ENCODE peak calls at places on chromosomes 3 and 15, in ten cellular contexts. Q is OCI-LY7, V is cardiac muscle cell, D is AG04449, L is sigmoid colon, E is GM23338, M is mucosa of descending colon, S is lower lobe of right lung, J is GM12865, X is breast epithelium. F is an unnamed sample.

GRCh38 chr3:27166888-27167287 is 202.3 kb downstream of the NEK10 start:
- DNase-seq in Q (no peak), V (no peak), D (peak; percentile 97), L (no peak), E (peak; percentile 5), M (no peak), S (no peak), J (no peak), X (peak; percentile 74), F (peak; percentile 81)

GRCh38 chr3:112794622-112795172 is 52.0 kb downstream of the CD200R1L start:
- DNase-seq in Q (no peak), V (peak; percentile 17), D (no peak), L (no peak), E (no peak), M (no peak), S (no peak), J (no peak), X (no peak), F (no peak)

GRCh38 chr3:114294940-114295480 is 1.2 kb downstream of the TIGIT start:
- DNase-seq in Q (no peak), V (no peak), D (no peak), L (no peak), E (no peak), M (no peak), S (no peak), J (no peak), X (no peak), F (no peak)

GRCh38 chr3:103968751-103969150 is 1398.0 kb upstream of the ALCAM start:
- DNase-seq in Q (no peak), V (no peak), D (no peak), L (no peak), E (peak; percentile 14), M (no peak), S (no peak), J (peak; percentile 19), X (no peak), F (no peak)

GRCh38 chr15:88465633-88466219 is 1.5 kb downstream of the MRPL46 start:
- DNase-seq in Q (no peak), V (no peak), D (peak; percentile 17), L (no peak), E (no peak), M (no peak), S (no peak), J (peak; percentile 20), X (no peak), F (peak; percentile 53)

GRCh38 chr3:101828289-101828688 is 21.0 kb upstream of the NFKBIZ start:
- DNase-seq in Q (no peak), V (no peak), D (no peak), L (no peak), E (no peak), M (no peak), S (no peak), J (no peak), X (no peak), F (no peak)

GRCh38 chr3:38581774-38582173 is 67.7 kb downstream of the SCN5A start:
- DNase-seq in Q (no peak), V (no peak), D (no peak), L (no peak), E (no peak), M (no peak), S (peak; percentile 24), J (no peak), X (no peak), F (no peak)

GRCh38 chr3:23389089-23389488 is 186.0 kb downstream of the UBE2E2 start:
- DNase-seq in Q (peak; percentile 83), V (no peak), D (no peak), L (no peak), E (peak; percentile 84), M (peak; percentile 59), S (no peak), J (no peak), X (peak; percentile 56), F (no peak)

GRCh38 chr3:58608648-58609047 is 31.5 kb upstream of the FAM107A start:
- DNase-seq in Q (no peak), V (no peak), D (no peak), L (no peak), E (no peak), M (no peak), S (no peak), J (no peak), X (peak; percentile 77), F (no peak)

GRCh38 chr3:126017310-126017709 is 48.3 kb downstream of the ROPN1B start:
- DNase-seq in Q (no peak), V (no peak), D (no peak), L (peak; percentile 57), E (no peak), M (no peak), S (no peak), J (no peak), X (no peak), F (no peak)

GRCh38 chr3:173660645-173661299 is 263.2 kb downstream of the NLGN1 start:
- DNase-seq in Q (no peak), V (no peak), D (peak; percentile 28), L (no peak), E (no peak), M (no peak), S (no peak), J (no peak), X (no peak), F (peak; percentile 14)

GRCh38 chr15:48855501-48856440 is 22.2 kb upstream of the EID1 start:
- DNase-seq in Q (no peak), V (peak; percentile 51), D (peak; percentile 23), L (no peak), E (peak; percentile 63), M (no peak), S (no peak), J (no peak), X (no peak), F (peak; percentile 70)

GRCh38 chr15:84643838-84644237 is 10.2 kb downstream of the WDR73 start:
- DNase-seq in Q (no peak), V (no peak), D (no peak), L (peak; percentile 11), E (no peak), M (no peak), S (no peak), J (no peak), X (no peak), F (no peak)

GRCh38 chr15:63322541-63322940 is 45.1 kb downstream of the APH1B start:
- DNase-seq in Q (no peak), V (peak; percentile 33), D (peak; percentile 14), L (peak; percentile 75), E (no peak), M (no peak), S (no peak), J (no peak), X (no peak), F (peak; percentile 52)

GRCh38 chr3:59401924-59402323 is 352.1 kb upstream of the CFAP20DC start:
- DNase-seq in Q (no peak), V (no peak), D (no peak), L (no peak), E (no peak), M (no peak), S (no peak), J (no peak), X (no peak), F (no peak)

DNA sequence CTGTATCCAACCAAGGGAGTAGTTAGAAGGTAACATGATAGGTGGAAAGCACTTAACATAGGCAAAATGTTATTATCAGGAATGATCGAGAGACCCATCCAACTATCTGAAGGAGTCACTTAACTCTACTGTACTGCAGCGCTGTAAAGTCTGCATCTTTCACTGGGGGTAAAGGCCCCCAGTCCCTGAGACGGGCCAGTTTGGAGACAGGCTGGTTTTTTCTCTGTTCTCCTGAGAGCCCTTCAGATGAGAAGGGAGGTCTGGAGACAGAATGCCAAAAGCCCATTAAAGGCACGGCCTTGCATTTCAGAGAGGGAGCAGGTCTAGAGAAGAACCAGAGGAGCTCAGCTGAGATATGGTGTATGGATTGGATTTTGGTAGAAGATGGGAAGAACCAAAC is 71.3 kb upstream of the CGNL1 start:
- DNase-seq in Q (no peak), V (no peak), D (no peak), L (peak; percentile 4), E (no peak), M (no peak), S (no peak), J (no peak), X (no peak), F (no peak)
- H3K4me3 ChIP-seq in Q (no peak overlapping the region), V (no peak overlapping the region), D (no peak overlapping the region), L (no peak overlapping the region), E (no peak overlapping the region), M (no peak overlapping the region), S (no peak overlapping the region), J (no peak overlapping the region), X (no peak overlapping the region), F (no peak overlapping the region)

GRCh38 chr15:58221591-58222241 is 83.5 kb downstream of the AQP9 start:
- DNase-seq in Q (peak; percentile 6), V (peak; percentile 13), D (no peak), L (no peak), E (peak; percentile 43), M (no peak), S (peak; percentile 54), J (peak; percentile 42), X (no peak), F (peak; percentile 61)
- TF ChIP-seq CTCF in Q (peak; percentile 60), V (peak; percentile 68), D (peak; percentile 58), L (no peak), E (peak; percentile 90), M (no peak), S (peak; percentile 40), J (peak; percentile 75), X (no peak), F (peak; percentile 81)

DNA sequence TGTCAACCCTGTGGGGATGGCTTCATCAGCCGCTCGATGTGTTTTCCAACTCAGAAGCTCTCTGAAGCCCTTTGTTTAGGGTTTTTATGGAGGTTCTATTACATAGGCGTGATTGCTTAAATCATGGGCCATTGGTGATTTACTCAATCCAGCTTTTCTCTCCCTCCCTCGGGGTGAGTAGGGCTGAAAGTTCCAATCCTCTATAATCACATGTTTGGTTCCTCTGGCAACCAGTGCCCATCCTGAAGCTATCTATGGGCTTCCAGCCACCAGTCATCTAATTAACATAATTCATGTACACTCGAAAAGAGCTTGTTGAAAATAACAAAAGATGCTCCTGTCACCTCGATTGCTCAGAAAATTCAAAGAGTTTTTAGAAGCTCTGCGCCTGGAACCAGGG is 51.6 kb downstream of the GATM start:
- DNase-seq in Q (no peak), V (no peak), D (no peak), L (no peak), E (no peak), M (no peak), S (no peak), J (no peak), X (no peak), F (no peak)
- H3K4me3 ChIP-seq in Q (no peak overlapping the region), V (no peak overlapping the region), D (no peak overlapping the region), L (no peak overlapping the region), E (no peak overlapping the region), M (no peak overlapping the region), S (no peak overlapping the region), J (no peak overlapping the region), X (no peak overlapping the region), F (no peak overlapping the region)

DNA sequence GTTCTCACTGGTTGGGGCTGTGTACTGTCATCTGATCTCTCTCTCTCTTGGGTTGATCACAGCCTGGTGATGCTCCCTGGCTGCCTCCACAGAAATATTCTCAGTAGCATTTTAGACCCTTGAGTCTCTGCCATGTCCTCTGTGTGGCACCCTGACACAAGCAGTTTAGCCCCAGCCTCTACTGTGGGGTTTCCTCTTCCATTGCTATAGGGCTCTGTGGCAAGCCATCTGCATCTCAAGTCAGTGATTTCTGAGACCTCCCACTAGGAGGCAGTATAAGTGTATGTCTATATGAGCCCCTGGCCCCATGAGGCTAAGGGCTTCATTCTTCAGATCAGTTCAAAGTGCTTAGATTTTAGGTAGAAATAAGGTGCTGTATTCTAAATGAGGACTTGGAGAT is 50.6 kb upstream of the PLAAT1 start:
- DNase-seq in Q (peak; percentile 3), V (peak; percentile 74), D (no peak), L (no peak), E (peak; percentile 94), M (no peak), S (no peak), J (peak; percentile 48), X (no peak), F (peak; percentile 11)
- TF ChIP-seq CTCF in Q (peak; percentile 66), V (peak; percentile 44), D (no peak), L (no peak), E (peak; percentile 91), M (no peak), S (peak; percentile 33), J (peak; percentile 34), X (no peak), F (no peak)